ENCODE peak calls at places on chromosomes 5 and 9, in four cellular contexts. One of them, this sample, is unnamed.

GRCh38 chr5:42840279-42840678 is 28.6 kb upstream of the SELENOP start:
- DNase-seq in choroid plexus epithelial cell: peak
- DNase-seq in AG04450: peak
- DNase-seq in lower leg skin: peak
- DNase-seq in this sample: peak

GRCh38 chr9:71683598-71684235 is 84.6 kb downstream of the CEMIP2 start:
- DNase-seq in choroid plexus epithelial cell: peak
- DNase-seq in AG04450: no peak
- DNase-seq in lower leg skin: peak
- DNase-seq in this sample: peak

GRCh38 chr5:127858116-127858784 is 155.1 kb downstream of the CCDC192 start:
- DNase-seq in choroid plexus epithelial cell: no peak
- DNase-seq in AG04450: no peak
- DNase-seq in lower leg skin: no peak
- DNase-seq in this sample: no peak

GRCh38 chr9:22079873-22080341 is 70.8 kb upstream of the CDKN2B start:
- DNase-seq in choroid plexus epithelial cell: peak
- DNase-seq in AG04450: peak
- DNase-seq in lower leg skin: peak
- DNase-seq in this sample: peak

GRCh38 chr5:180206993-180207392 is 2.0 kb downstream of the RASGEF1C start:
- DNase-seq in choroid plexus epithelial cell: no peak
- DNase-seq in AG04450: no peak
- DNase-seq in lower leg skin: no peak
- DNase-seq in this sample: no peak

GRCh38 chr5:54678737-54679136 is 161.2 kb downstream of the SNX18 start:
- DNase-seq in choroid plexus epithelial cell: no peak
- DNase-seq in AG04450: no peak
- DNase-seq in lower leg skin: no peak
- DNase-seq in this sample: no peak

GRCh38 chr9:124284940-124285441 is 27.2 kb downstream of the NEK6 start:
- DNase-seq in choroid plexus epithelial cell: peak
- DNase-seq in AG04450: no peak
- DNase-seq in lower leg skin: no peak
- DNase-seq in this sample: peak

GRCh38 chr9:18474778-18475177 is 825 bp downstream of the ADAMTSL1 start:
- DNase-seq in choroid plexus epithelial cell: peak
- DNase-seq in AG04450: no peak
- DNase-seq in lower leg skin: no peak
- DNase-seq in this sample: peak

GRCh38 chr5:86461169-86461956 is 156.4 kb upstream of the COX7C start:
- DNase-seq in choroid plexus epithelial cell: peak
- DNase-seq in AG04450: no peak
- DNase-seq in lower leg skin: no peak
- DNase-seq in this sample: no peak

GRCh38 chr9:110744753-110745522 is 76.3 kb downstream of the MUSK start:
- DNase-seq in choroid plexus epithelial cell: peak
- DNase-seq in AG04450: peak
- DNase-seq in lower leg skin: peak
- DNase-seq in this sample: peak

GRCh38 chr5:115457985-115458384 is 86.6 kb downstream of the FEM1C start:
- DNase-seq in choroid plexus epithelial cell: peak
- DNase-seq in AG04450: no peak
- DNase-seq in lower leg skin: no peak
- DNase-seq in this sample: peak

GRCh38 chr9:2321523-2322148 is 300.0 kb upstream of the VLDLR start:
- DNase-seq in choroid plexus epithelial cell: no peak
- DNase-seq in AG04450: no peak
- DNase-seq in lower leg skin: no peak
- DNase-seq in this sample: no peak

GRCh38 chr9:6134661-6135177 is 80.9 kb upstream of the IL33 start:
- DNase-seq in choroid plexus epithelial cell: no peak
- DNase-seq in AG04450: no peak
- DNase-seq in lower leg skin: no peak
- DNase-seq in this sample: no peak

GRCh38 chr5:96610747-96611146 is 51.4 kb upstream of the CAST start:
- DNase-seq in choroid plexus epithelial cell: peak
- DNase-seq in AG04450: no peak
- DNase-seq in lower leg skin: no peak
- DNase-seq in this sample: no peak

GRCh38 chr5:135013947-135014570 is 20.0 kb downstream of the PITX1 start:
- DNase-seq in choroid plexus epithelial cell: no peak
- DNase-seq in AG04450: peak
- DNase-seq in lower leg skin: no peak
- DNase-seq in this sample: peak

GRCh38 chr5:122493776-122494518 is 181.9 kb downstream of the SNCAIP start:
- DNase-seq in choroid plexus epithelial cell: no peak
- DNase-seq in AG04450: no peak
- DNase-seq in lower leg skin: no peak
- DNase-seq in this sample: no peak

GRCh38 chr5:6707852-6708251 is 5.4 kb upstream of the TENT4A start:
- DNase-seq in choroid plexus epithelial cell: no peak
- DNase-seq in AG04450: no peak
- DNase-seq in lower leg skin: no peak
- DNase-seq in this sample: no peak

GRCh38 chr5:68303038-68303738 is 87.6 kb downstream of the PIK3R1 start:
- DNase-seq in choroid plexus epithelial cell: peak
- DNase-seq in AG04450: no peak
- DNase-seq in lower leg skin: no peak
- DNase-seq in this sample: peak

GRCh38 chr5:78972654-78973428 is 12.3 kb downstream of the ARSB start:
- DNase-seq in choroid plexus epithelial cell: peak
- DNase-seq in AG04450: peak
- DNase-seq in lower leg skin: peak
- DNase-seq in this sample: peak

GRCh38 chr9:20561542-20561941 is 60.8 kb downstream of the MLLT3 start:
- DNase-seq in choroid plexus epithelial cell: no peak
- DNase-seq in AG04450: no peak
- DNase-seq in lower leg skin: no peak
- DNase-seq in this sample: no peak

GRCh38 chr5:154729613-154730012 is 25.6 kb upstream of the LARP1 start:
- DNase-seq in choroid plexus epithelial cell: no peak
- DNase-seq in AG04450: no peak
- DNase-seq in lower leg skin: no peak
- DNase-seq in this sample: no peak

GRCh38 chr9:99820330-99821186 is 1.1 kb upstream of the NR4A3 start:
- DNase-seq in choroid plexus epithelial cell: peak
- DNase-seq in AG04450: peak
- DNase-seq in lower leg skin: peak
- DNase-seq in this sample: peak

GRCh38 chr5:9519537-9519936 is 26.3 kb downstream of the SEMA5A start:
- DNase-seq in choroid plexus epithelial cell: peak
- DNase-seq in AG04450: no peak
- DNase-seq in lower leg skin: no peak
- DNase-seq in this sample: peak

GRCh38 chr9:69549310-69550202 is 122.6 kb downstream of the APBA1 start:
- DNase-seq in choroid plexus epithelial cell: peak
- DNase-seq in AG04450: no peak
- DNase-seq in lower leg skin: no peak
- DNase-seq in this sample: peak

GRCh38 chr5:109467058-109467457 is 57.3 kb upstream of the PJA2 start:
- DNase-seq in choroid plexus epithelial cell: no peak
- DNase-seq in AG04450: no peak
- DNase-seq in lower leg skin: no peak
- DNase-seq in this sample: no peak

GRCh38 chr5:14447958-14448881 is 133.4 kb upstream of the OTULINL start:
- DNase-seq in choroid plexus epithelial cell: peak
- DNase-seq in AG04450: no peak
- DNase-seq in lower leg skin: no peak
- DNase-seq in this sample: peak

GRCh38 chr5:32138839-32139493 is 35.2 kb downstream of the GOLPH3 start:
- DNase-seq in choroid plexus epithelial cell: no peak
- DNase-seq in AG04450: no peak
- DNase-seq in lower leg skin: no peak
- DNase-seq in this sample: peak

GRCh38 chr9:91659529-91660294 is 236.1 kb upstream of the NFIL3 start:
- DNase-seq in choroid plexus epithelial cell: peak
- DNase-seq in AG04450: peak
- DNase-seq in lower leg skin: no peak
- DNase-seq in this sample: peak

GRCh38 chr5:139862803-139863202 is 67.2 kb downstream of the PSD2 start:
- DNase-seq in choroid plexus epithelial cell: no peak
- DNase-seq in AG04450: no peak
- DNase-seq in lower leg skin: no peak
- DNase-seq in this sample: no peak

GRCh38 chr9:126615251-126615790 is 1.6 kb downstream of the LMX1B start:
- DNase-seq in choroid plexus epithelial cell: peak
- DNase-seq in AG04450: no peak
- DNase-seq in lower leg skin: no peak
- DNase-seq in this sample: no peak

GRCh38 chr9:34403554-34404380 is 27.1 kb upstream of the MYORG start:
- DNase-seq in choroid plexus epithelial cell: peak
- DNase-seq in AG04450: peak
- DNase-seq in lower leg skin: peak
- DNase-seq in this sample: peak

GRCh38 chr5:149756354-149756753 is 26.2 kb downstream of the PPARGC1B start:
- DNase-seq in choroid plexus epithelial cell: no peak
- DNase-seq in AG04450: no peak
- DNase-seq in lower leg skin: no peak
- DNase-seq in this sample: no peak

GRCh38 chr5:92518318-92518913 is 1062.6 kb downstream of the NR2F1-AS1 start:
- DNase-seq in choroid plexus epithelial cell: peak
- DNase-seq in AG04450: peak
- DNase-seq in lower leg skin: no peak
- DNase-seq in this sample: peak

DNA sequence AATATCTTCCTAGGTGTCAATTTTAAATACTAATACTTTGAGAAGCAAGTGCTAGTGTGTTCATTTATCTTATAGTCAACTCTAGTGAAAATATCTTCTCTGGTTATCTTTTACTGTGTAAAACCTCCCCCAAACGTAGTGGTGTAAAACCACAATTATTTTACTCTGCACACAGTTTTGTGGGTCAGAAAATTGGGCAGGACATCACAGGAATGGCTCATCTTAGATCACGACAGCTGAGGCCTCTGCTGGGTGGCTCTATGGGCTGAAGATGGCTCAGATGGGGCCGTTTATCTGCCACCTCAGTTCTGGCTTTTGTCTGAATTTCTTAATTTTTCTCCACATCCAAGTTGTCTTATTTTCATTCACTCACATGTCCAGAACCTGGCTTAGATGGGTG is 457.2 kb upstream of the ACTBL2 start:
- DNase-seq in choroid plexus epithelial cell: no peak
- DNase-seq in AG04450: no peak
- DNase-seq in lower leg skin: no peak
- DNase-seq in this sample: no peak
- TF ChIP-seq CTCF in choroid plexus epithelial cell: no peak
- TF ChIP-seq CTCF in AG04450: no peak
- TF ChIP-seq CTCF in lower leg skin: no peak
- TF ChIP-seq CTCF in this sample: no peak

DNA sequence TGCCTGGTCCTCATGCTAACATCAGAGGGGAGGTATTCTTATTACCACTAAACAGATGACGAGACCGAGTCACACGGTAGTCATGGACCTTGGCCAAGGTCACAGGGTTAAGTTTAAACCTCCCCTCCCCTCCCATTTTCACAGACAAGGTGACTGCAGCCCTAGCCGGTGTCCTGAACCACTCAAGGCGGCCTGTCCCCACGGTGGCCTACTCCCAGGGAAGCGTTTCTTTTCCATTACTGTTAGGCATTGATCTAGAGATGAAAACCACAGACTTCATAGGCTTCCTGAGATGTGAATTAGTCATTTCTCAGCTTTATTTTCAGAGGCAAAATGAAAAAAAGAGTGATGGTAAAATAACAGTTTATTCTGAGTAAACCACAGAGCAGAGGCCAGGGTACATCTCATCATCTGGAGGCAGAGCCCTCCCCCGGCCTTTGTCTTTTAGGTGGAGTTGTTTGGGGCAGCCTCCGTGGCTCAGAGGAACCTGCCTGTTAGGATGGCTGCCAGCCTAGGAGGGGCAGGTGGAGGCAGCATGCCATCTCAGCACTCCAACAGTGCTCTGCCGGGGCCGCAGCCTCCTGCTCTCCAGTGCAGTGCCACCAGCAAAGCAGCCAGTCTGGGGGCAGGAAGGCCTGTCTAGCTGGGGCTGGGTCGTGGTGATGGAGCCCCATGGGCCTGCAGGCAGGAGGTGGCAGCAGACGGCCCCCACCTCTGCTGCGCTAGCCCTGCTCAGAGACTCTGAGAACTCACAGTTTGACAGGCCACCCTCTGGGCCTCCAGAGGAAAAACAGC is 71.2 kb downstream of the RAPGEF1 start:
- DNase-seq in choroid plexus epithelial cell: peak
- DNase-seq in AG04450: no peak
- DNase-seq in lower leg skin: no peak
- DNase-seq in this sample: peak
- H3K4me3 ChIP-seq in choroid plexus epithelial cell: no peak
- H3K4me3 ChIP-seq in AG04450: no peak
- H3K4me3 ChIP-seq in lower leg skin: no peak
- H3K4me3 ChIP-seq in this sample: no peak

GRCh38 chr5:133918316-133918715 is 50.1 kb downstream of the C5orf15 start:
- DNase-seq in choroid plexus epithelial cell: no peak
- DNase-seq in AG04450: no peak
- DNase-seq in lower leg skin: no peak
- DNase-seq in this sample: no peak

GRCh38 chr5:133918731-133919130 is 49.7 kb downstream of the C5orf15 start:
- DNase-seq in choroid plexus epithelial cell: no peak
- DNase-seq in AG04450: no peak
- DNase-seq in lower leg skin: no peak
- DNase-seq in this sample: no peak

GRCh38 chr5:133916914-133917313 is 51.5 kb downstream of the C5orf15 start:
- DNase-seq in choroid plexus epithelial cell: no peak
- DNase-seq in AG04450: no peak
- DNase-seq in lower leg skin: no peak
- DNase-seq in this sample: no peak

GRCh38 chr5:133921069-133921468 is 47.4 kb downstream of the C5orf15 start:
- DNase-seq in choroid plexus epithelial cell: no peak
- DNase-seq in AG04450: no peak
- DNase-seq in lower leg skin: no peak
- DNase-seq in this sample: no peak

GRCh38 chr5:133919148-133920136 is 49.0 kb downstream of the C5orf15 start:
- DNase-seq in choroid plexus epithelial cell: no peak
- DNase-seq in AG04450: no peak
- DNase-seq in lower leg skin: no peak
- DNase-seq in this sample: no peak
- TF ChIP-seq CTCF in choroid plexus epithelial cell: peak
- TF ChIP-seq CTCF in AG04450: peak
- TF ChIP-seq CTCF in lower leg skin: no peak
- TF ChIP-seq CTCF in this sample: peak

DNA sequence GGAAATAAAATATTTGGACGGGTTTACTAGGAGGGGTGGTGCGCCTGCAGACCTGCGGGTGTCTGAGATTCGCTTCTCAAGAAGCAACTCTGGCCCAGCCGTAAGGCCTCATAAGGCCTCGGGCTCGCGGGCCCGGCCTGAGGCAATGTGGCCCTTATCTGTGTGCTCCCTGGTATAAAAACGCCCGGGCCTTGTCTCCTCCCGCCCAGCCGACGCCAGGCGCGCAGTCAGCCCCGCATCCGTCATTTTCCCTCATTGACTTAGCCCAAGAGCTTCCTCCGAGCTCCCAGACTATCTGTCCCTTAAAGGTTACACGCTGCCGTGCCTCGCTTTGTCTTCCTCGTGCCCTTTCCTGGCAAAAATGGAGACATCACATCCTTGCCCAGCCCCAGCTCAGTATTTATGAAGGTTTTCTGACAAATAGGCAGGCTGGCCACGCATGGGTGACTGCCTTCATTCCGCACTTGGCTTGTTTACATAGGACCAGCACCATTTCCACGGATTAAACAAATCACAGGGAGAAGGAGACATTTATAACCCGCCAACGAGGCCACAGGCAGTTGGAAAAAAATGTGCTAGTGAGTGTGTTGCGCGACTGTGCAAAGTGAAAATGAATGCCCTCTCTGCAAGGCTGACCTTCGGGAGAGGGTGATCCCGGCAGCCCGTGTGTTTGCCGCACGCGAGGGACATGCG is 74.5 kb upstream of the TBCA start:
- DNase-seq in choroid plexus epithelial cell: peak
- DNase-seq in AG04450: no peak
- DNase-seq in lower leg skin: no peak
- DNase-seq in this sample: no peak
- H3K4me3 ChIP-seq in choroid plexus epithelial cell: peak
- H3K4me3 ChIP-seq in AG04450: no peak
- H3K4me3 ChIP-seq in lower leg skin: no peak
- H3K4me3 ChIP-seq in this sample: no peak